ENCODE peak calls at places on chromosomes 3 and 15, in five cellular contexts. T is neuronal stem cell, C is trophoblast cell, J is mesenchymal stem cell, Q is H1. R is an unnamed sample.

GRCh38 chr3:14392803-14393319 is 9.5 kb upstream of the SLC6A6 start:
- DNase-seq in T (no peak), C (no peak), J (no peak), Q (no peak), R (no peak)

GRCh38 chr15:91224750-91225380 is 124.8 kb downstream of the SV2B start:
- DNase-seq in T (peak; percentile 67), C (peak; percentile 73), J (no peak), Q (no peak), R (peak; percentile 33)

GRCh38 chr3:56811545-56812202 is 9.9 kb upstream of the ARHGEF3 start:
- DNase-seq in T (no peak), C (no peak), J (no peak), Q (no peak), R (no peak)

GRCh38 chr15:29888651-29889050 is 66.4 kb upstream of the TJP1 start:
- DNase-seq in T (no peak), C (no peak), J (peak; percentile 81), Q (no peak), R (no peak)

GRCh38 chr3:129985113-129985512 is 10.6 kb downstream of the TRH start:
- DNase-seq in T (no peak), C (no peak), J (no peak), Q (no peak), R (no peak)

GRCh38 chr3:17894434-17895060 is 152.1 kb upstream of the TBC1D5 start:
- DNase-seq in T (peak; percentile 54), C (peak; percentile 20), J (peak; percentile 27), Q (peak; percentile 47), R (peak; percentile 73)

GRCh38 chr15:80070840-80071239 is 11.4 kb downstream of the ZFAND6 start:
- DNase-seq in T (no peak), C (no peak), J (peak; percentile 62), Q (no peak), R (no peak)

GRCh38 chr15:59268199-59268979 is 61.7 kb downstream of the LDHAL6B start:
- DNase-seq in T (no peak), C (no peak), J (peak; percentile 57), Q (no peak), R (no peak)

GRCh38 chr3:16288664-16289063 is 23.7 kb downstream of the OXNAD1 start:
- DNase-seq in T (no peak), C (no peak), J (no peak), Q (no peak), R (no peak)

GRCh38 chr3:60086811-60087210 is 1037.0 kb upstream of the CFAP20DC start:
- DNase-seq in T (no peak), C (peak; percentile 89), J (peak; percentile 36), Q (no peak), R (no peak)

GRCh38 chr3:31227152-31227581 is 305.6 kb upstream of the STT3B start:
- DNase-seq in T (no peak), C (peak; percentile 9), J (no peak), Q (no peak), R (no peak)

GRCh38 chr3:14405886-14406238 is 3.5 kb downstream of the SLC6A6 start:
- DNase-seq in T (no peak), C (no peak), J (no peak), Q (no peak), R (no peak)

GRCh38 chr3:105137911-105138310 is 228.8 kb upstream of the ALCAM start:
- DNase-seq in T (no peak), C (no peak), J (no peak), Q (no peak), R (no peak)

GRCh38 chr15:32119694-32120330 is 89.5 kb downstream of the CHRNA7 start:
- DNase-seq in T (no peak), C (no peak), J (no peak), Q (no peak), R (no peak)

GRCh38 chr3:183468424-183468823 is 40.0 kb upstream of the MCF2L2 start:
- DNase-seq in T (no peak), C (no peak), J (no peak), Q (no peak), R (no peak)

GRCh38 chr15:34331809-34332208 is 5.8 kb downstream of the SLC12A6 start:
- DNase-seq in T (no peak), C (no peak), J (no peak), Q (no peak), R (no peak)

GRCh38 chr3:52244061-52244628 is 1.4 kb upstream of the PPM1M start:
- DNase-seq in T (no peak), C (peak; percentile 93), J (peak; percentile 59), Q (no peak), R (peak; percentile 27)

GRCh38 chr15:86526938-86527735 is 447.5 kb downstream of the AGBL1 start:
- DNase-seq in T (no peak), C (no peak), J (no peak), Q (no peak), R (no peak)

GRCh38 chr15:70379938-70380337 is 282.2 kb upstream of the TLE3 start:
- DNase-seq in T (no peak), C (no peak), J (no peak), Q (no peak), R (no peak)

GRCh38 chr3:128353361-128353965 is 113.2 kb downstream of the DNAJB8 start:
- DNase-seq in T (no peak), C (no peak), J (peak; percentile 45), Q (no peak), R (no peak)

GRCh38 chr3:13548696-13549512 is at the start of gene FBLN2:
- DNase-seq in T (peak; percentile 71), C (peak; percentile 76), J (peak; percentile 52), Q (no peak), R (peak; percentile 71)

GRCh38 chr3:127260416-127260815 is 27.4 kb downstream of the PRR20G start:
- DNase-seq in T (no peak), C (no peak), J (no peak), Q (no peak), R (no peak)

GRCh38 chr15:29344474-29344873 is 74.9 kb upstream of the NSMCE3 start:
- DNase-seq in T (no peak), C (no peak), J (no peak), Q (no peak), R (no peak)

GRCh38 chr15:26889298-26889898 is 22.5 kb downstream of the GABRA5 start:
- DNase-seq in T (peak; percentile 77), C (peak; percentile 73), J (peak; percentile 45), Q (no peak), R (no peak)

GRCh38 chr3:9340450-9341009 is 22.3 kb upstream of the THUMPD3 start:
- DNase-seq in T (no peak), C (peak; percentile 57), J (peak; percentile 91), Q (no peak), R (no peak)

GRCh38 chr3:64488938-64489337 is 198.9 kb downstream of the ADAMTS9 start:
- DNase-seq in T (no peak), C (no peak), J (no peak), Q (no peak), R (no peak)

GRCh38 chr3:150096700-150097587 is 126.2 kb upstream of the PFN2 start:
- DNase-seq in T (no peak), C (no peak), J (no peak), Q (no peak), R (no peak)
- H2BK12ac ChIP-seq in T (no peak overlapping the region), C (peak overlapping the region; percentile 91), J (peak overlapping the region; percentile 18), Q (peak overlapping the region; percentile 61), R (no peak overlapping the region)

GRCh38 chr15:41417812-41418211 is 917 bp downstream of the RTF1 start:
- DNase-seq in T (peak; percentile 14), C (no peak), J (no peak), Q (no peak), R (no peak)
- H2BK12ac ChIP-seq in T (no peak overlapping the region), C (no peak overlapping the region), J (no peak overlapping the region), Q (no peak overlapping the region), R (no peak overlapping the region)

DNA sequence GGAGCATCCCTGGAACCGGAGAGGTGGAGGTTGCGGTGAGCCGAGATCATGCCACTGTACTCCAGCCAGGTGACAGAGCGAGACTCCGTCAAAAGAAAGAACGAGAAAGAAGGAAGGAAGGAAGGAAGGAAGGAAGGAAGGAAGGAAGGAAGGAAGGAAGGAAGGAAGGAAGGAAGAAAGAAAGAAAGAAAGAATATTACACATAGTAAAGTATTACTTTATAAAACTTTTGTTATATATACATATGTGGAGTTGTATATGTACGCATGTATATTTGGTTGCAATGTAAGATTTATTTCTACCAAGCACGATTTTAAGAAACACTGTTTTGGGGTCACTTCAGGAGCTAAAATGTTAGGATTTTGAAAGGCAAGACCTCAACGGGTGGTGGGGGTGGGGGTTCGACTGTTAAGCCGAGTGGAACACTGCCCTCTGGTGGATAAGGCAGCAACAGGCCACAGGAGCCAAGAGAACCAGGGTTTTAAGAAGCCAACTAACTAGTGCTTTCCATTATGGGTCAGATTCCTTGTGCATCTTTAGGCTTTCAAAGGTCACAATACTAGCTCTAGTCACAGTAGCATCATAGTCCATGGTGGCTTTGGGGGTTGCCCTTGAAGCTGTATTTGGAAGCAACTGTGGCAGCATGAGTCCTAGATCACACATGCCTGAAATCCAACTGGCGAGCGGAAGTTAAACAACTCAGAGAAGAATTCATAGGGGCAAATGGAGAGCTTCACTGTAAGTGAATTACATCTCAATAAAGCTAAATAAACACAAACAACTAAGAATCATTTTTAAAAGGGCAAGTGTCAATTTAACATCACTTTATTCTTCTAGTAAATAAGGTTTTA is 22.5 kb downstream of the GLB1 start:
- DNase-seq in T (peak; percentile 56), C (peak; percentile 71), J (peak; percentile 68), Q (no peak), R (peak; percentile 73)
- H2BK12ac ChIP-seq in T (no peak overlapping the region), C (no peak overlapping the region), J (no peak overlapping the region), Q (no peak overlapping the region), R (no peak overlapping the region)

GRCh38 chr3:41127414-41127813 is 71.9 kb upstream of the CTNNB1 start:
- DNase-seq in T (no peak), C (no peak), J (no peak), Q (no peak), R (no peak)
- H2BK12ac ChIP-seq in T (no peak overlapping the region), C (no peak overlapping the region), J (no peak overlapping the region), Q (no peak overlapping the region), R (no peak overlapping the region)

DNA sequence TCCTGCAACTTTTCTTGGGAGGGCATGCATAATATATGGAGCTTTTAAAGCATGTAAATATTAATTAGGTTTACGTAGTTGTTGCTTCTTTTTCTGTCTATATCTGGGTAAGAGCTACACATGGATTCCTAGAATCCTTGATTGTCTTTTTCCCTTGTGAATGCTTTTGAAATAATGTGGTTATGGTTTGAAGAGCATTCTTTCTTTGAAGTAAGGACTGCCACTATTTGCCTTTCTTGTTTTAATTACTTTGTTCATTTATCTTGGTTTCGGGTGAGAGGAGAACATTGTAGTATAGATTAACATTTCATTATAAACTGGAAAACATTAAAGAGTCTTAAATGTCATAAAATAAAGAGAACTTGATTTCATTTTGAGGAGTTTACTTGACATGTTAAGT is 674.0 kb downstream of the ZBBX start:
- DNase-seq in T (no peak), C (no peak), J (no peak), Q (no peak), R (no peak)
- H2BK12ac ChIP-seq in T (no peak overlapping the region), C (no peak overlapping the region), J (no peak overlapping the region), Q (no peak overlapping the region), R (no peak overlapping the region)

GRCh38 chr3:151638555-151638954 is 95.2 kb upstream of the AADACL2 start:
- DNase-seq in T (no peak), C (no peak), J (no peak), Q (no peak), R (no peak)
- H2BK12ac ChIP-seq in T (no peak overlapping the region), C (no peak overlapping the region), J (no peak overlapping the region), Q (no peak overlapping the region), R (no peak overlapping the region)

GRCh38 chr15:49628379-49628778 is 7.5 kb downstream of the DTWD1 start:
- DNase-seq in T (no peak), C (no peak), J (peak; percentile 37), Q (no peak), R (no peak)
- H2BK12ac ChIP-seq in T (no peak overlapping the region), C (no peak overlapping the region), J (no peak overlapping the region), Q (no peak overlapping the region), R (no peak overlapping the region)

R was measured in H9.